ENCODE peak calls at places on chromosomes 7 and 10, in nine cellular contexts. H, E, B, L, N, I, S, A and Y are unnamed samples.

GRCh38 chr10:62669351-62669750 is 135.2 kb upstream of the ADO start:
- DNase-seq in H (no peak), E (no peak), B (no peak), L (no peak), N (no peak), I (no peak), S (no peak), A (no peak), Y (no peak)

GRCh38 chr7:96855139-96855538 is 145.5 kb upstream of the SEM1 start:
- DNase-seq in H (no peak), E (no peak), B (no peak), L (no peak), N (no peak), I (no peak), S (no peak), A (no peak), Y (no peak)

GRCh38 chr7:54946764-54947163 is 72.1 kb upstream of the EGFR start:
- DNase-seq in H (no peak), E (no peak), B (no peak), L (no peak), N (no peak), I (no peak), S (no peak), A (no peak), Y (no peak)

GRCh38 chr10:114180937-114181336 is 1.8 kb downstream of the TDRD1 start:
- DNase-seq in H (no peak), E (no peak), B (no peak), L (no peak), N (no peak), I (no peak), S (no peak), A (no peak), Y (no peak)

GRCh38 chr10:34351161-34351560 is 463.9 kb downstream of the PARD3 start:
- DNase-seq in H (no peak), E (no peak), B (no peak), L (no peak), N (no peak), I (no peak), S (no peak), A (no peak), Y (no peak)

GRCh38 chr7:24477807-24478655 is 95.2 kb upstream of the PALS2 start:
- DNase-seq in H (no peak), E (no peak), B (peak; percentile 63), L (peak; percentile 42), N (peak; percentile 59), I (peak; percentile 27), S (no peak), A (no peak), Y (no peak)

GRCh38 chr7:423312-424260 is 96.1 kb downstream of the PDGFA start:
- DNase-seq in H (no peak), E (no peak), B (no peak), L (no peak), N (no peak), I (no peak), S (no peak), A (no peak), Y (no peak)

GRCh38 chr7:117803476-117803875 is 69.8 kb downstream of the CTTNBP2 start:
- DNase-seq in H (no peak), E (no peak), B (no peak), L (no peak), N (no peak), I (no peak), S (no peak), A (no peak), Y (no peak)

GRCh38 chr7:66307591-66308215 is 102.6 kb downstream of the TPST1 start:
- DNase-seq in H (no peak), E (no peak), B (no peak), L (no peak), N (no peak), I (no peak), S (no peak), A (peak; percentile 63), Y (no peak)

GRCh38 chr7:18421297-18422004 is 74.1 kb upstream of the HDAC9 start:
- DNase-seq in H (no peak), E (no peak), B (no peak), L (no peak), N (no peak), I (no peak), S (peak; percentile 79), A (no peak), Y (peak; percentile 1)

GRCh38 chr10:95333997-95334792 is 43.4 kb upstream of the PDLIM1 start:
- DNase-seq in H (no peak), E (no peak), B (peak; percentile 35), L (peak; percentile 40), N (no peak), I (peak; percentile 39), S (no peak), A (peak; percentile 65), Y (no peak)

DNA sequence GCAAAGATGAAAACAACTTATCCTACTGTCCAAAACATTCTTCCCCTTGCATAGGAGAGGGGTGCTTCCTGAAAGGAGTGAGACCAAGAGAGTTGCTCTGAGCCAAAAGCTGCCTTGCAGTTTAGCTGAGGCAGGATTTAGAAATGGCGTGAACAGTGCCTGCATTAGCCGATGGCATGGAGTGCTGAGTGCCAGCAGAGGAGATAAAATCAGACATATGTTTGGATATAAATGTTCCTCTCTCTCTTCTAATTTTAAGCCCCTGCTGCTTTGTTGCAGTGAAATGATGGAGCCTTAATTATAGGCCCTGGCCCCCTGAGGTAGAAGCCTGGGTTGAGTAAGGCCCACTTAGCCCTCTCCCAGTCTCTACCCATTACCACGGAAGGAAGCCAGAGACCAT is 7.1 kb downstream of the LRRC4 start:
- DNase-seq in H (no peak), E (no peak), B (no peak), L (no peak), N (no peak), I (no peak), S (no peak), A (no peak), Y (no peak)
- H3K4me3 ChIP-seq in H (no peak overlapping the region), E (no peak overlapping the region), B (no peak overlapping the region), L (no peak overlapping the region), N (no peak overlapping the region), I (no peak overlapping the region), S (no peak overlapping the region), A (no peak overlapping the region), Y (no peak overlapping the region)

DNA sequence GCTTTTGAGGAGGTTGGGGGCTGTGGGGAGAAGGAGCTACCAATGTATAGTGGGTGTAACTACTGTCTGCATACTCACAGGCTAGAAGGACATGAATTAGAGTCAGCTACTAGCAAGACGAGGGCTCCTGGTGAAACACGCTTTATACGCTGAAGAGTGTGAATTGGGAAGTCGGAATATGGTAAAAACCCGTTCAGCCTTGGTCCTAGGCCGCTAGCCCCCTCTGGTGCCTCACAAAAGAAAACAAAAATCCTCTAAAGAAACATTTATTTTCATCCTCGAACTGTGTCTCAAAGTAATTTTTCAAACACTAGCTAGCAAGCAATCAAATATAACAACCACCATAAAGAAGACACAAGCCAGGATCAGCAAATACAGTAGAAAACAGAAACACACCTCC is 338.1 kb upstream of the SEMA3C start:
- DNase-seq in H (no peak), E (no peak), B (no peak), L (no peak), N (no peak), I (no peak), S (no peak), A (no peak), Y (no peak)
- TF ChIP-seq CTCF in H (no peak), E (no peak), B (peak; percentile 22), L (no peak), N (peak; percentile 31), I (no peak), S (peak; percentile 24), A (no peak), Y (no peak)

GRCh38 chr7:140639366-140640053 is 1.1 kb downstream of the DENND2A start:
- DNase-seq in H (no peak), E (no peak), B (no peak), L (no peak), N (no peak), I (no peak), S (peak; percentile 41), A (no peak), Y (no peak)

GRCh38 chr7:140641532-140642191 is 1.0 kb upstream of the DENND2A start:
- DNase-seq in H (no peak), E (no peak), B (no peak), L (no peak), N (no peak), I (no peak), S (peak; percentile 25), A (no peak), Y (no peak)

GRCh38 chr7:140640060-140640611 is 477 bp downstream of the DENND2A start:
- DNase-seq in H (no peak), E (no peak), B (peak; percentile 57), L (no peak), N (no peak), I (no peak), S (peak; percentile 55), A (no peak), Y (no peak)

GRCh38 chr7:140643416-140643815 is 2.8 kb upstream of the DENND2A start:
- DNase-seq in H (no peak), E (no peak), B (no peak), L (no peak), N (no peak), I (no peak), S (no peak), A (no peak), Y (no peak)

DNA sequence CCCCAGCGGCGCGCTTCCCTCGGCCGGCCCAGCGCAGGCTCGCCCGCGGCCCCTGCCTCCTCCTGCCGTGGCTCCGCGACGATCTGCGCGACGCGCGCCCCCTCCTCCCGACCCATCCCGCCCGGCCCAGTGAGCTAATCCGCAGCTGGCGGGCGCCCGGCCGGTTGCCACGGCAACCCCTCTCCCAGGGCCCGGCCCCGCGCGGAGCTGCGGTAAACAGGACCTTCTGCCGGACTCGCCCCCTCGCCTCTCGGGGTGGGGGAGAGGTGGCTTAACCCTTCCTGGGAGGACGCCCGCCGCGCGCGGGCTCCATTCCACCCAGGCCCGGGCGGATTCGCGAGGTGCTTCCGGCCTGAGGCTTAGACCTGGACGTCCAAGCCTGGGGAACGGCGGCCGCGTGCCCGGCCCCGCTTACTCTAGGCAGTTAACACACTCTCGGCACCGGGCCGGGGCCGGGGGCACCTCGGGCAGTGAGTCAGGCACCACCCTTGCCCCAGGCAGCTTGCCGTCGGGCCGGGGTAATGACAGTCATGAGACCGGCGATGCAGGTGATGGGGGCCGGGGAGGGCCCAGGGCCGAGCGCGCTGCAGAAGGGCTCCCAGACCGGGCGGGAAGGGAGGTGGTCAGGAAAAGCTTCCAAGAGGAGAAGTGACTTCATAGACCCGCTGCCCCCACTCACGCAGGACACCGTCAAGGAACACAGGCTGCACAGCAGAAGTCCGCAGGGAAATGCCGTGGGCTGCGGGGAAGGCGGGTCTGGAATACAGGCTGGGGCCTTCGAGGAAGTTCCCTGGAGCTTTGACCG is at the start of gene DENND2A:
- DNase-seq in H (no peak), E (no peak), B (no peak), L (no peak), N (no peak), I (no peak), S (peak; percentile 93), A (no peak), Y (no peak)
- H3K4me3 ChIP-seq in H (no peak within 1 kb of the TSS), E (peak within 1 kb of the TSS; percentile 39), B (peak within 1 kb of the TSS; percentile 63), L (peak within 1 kb of the TSS; percentile 68), N (no peak within 1 kb of the TSS), I (peak within 1 kb of the TSS; percentile 23), S (peak within 1 kb of the TSS; percentile 90), A (peak within 1 kb of the TSS; percentile 40), Y (no peak within 1 kb of the TSS)

GRCh38 chr10:27241640-27242472 is 1.3 kb upstream of the ACBD5 start:
- DNase-seq in H (peak; percentile 96), E (peak; percentile 88), B (peak; percentile 64), L (peak; percentile 66), N (peak; percentile 86), I (peak; percentile 87), S (peak; percentile 84), A (peak; percentile 94), Y (peak; percentile 89)
- TF ChIP-seq CTCF in H (peak; percentile 45), E (no peak), B (peak; percentile 18), L (peak; percentile 31), N (peak; percentile 54), I (no peak), S (peak; percentile 29), A (peak; percentile 9), Y (peak; percentile 22)